ENCODE peak calls at places on chromosome 13, in nine cellular contexts. Z is stomach, I is body of pancreas, E is GM23338, P is epithelial cell of esophagus, T is fibroblast of mammary gland, C is H9, N is B cell, D is IMR-90. G is an unnamed sample.

GRCh38 chr13:57629391-57629804 is 2.1 kb upstream of the PCDH17 start:
- DNase-seq in Z (no peak), I (peak), E (peak), P (no peak), T (no peak), C (no peak), N (no peak), D (no peak), G (no peak)

GRCh38 chr13:66574606-66575005 is 655.5 kb downstream of the PCDH9 start:
- DNase-seq in Z (no peak), I (no peak), E (no peak), P (no peak), T (no peak), C (no peak), N (no peak), D (peak), G (no peak)

GRCh38 chr13:45851171-45851889 is at the start of gene SIAH3:
- DNase-seq in Z (no peak), I (peak), E (peak), P (peak), T (peak), C (peak), N (no peak), D (no peak), G (no peak)

GRCh38 chr13:67421475-67421874 is 191.3 kb upstream of the PCDH9 start:
- DNase-seq in Z (no peak), I (no peak), E (no peak), P (no peak), T (no peak), C (no peak), N (no peak), D (no peak), G (no peak)

GRCh38 chr13:30135351-30135750 is 172.0 kb downstream of the KATNAL1 start:
- DNase-seq in Z (no peak), I (no peak), E (no peak), P (no peak), T (no peak), C (no peak), N (no peak), D (no peak), G (no peak)

GRCh38 chr13:76523740-76524382 is 362.3 kb downstream of the KCTD12 start:
- DNase-seq in Z (no peak), I (no peak), E (no peak), P (no peak), T (no peak), C (no peak), N (no peak), D (no peak), G (peak)

GRCh38 chr13:99686944-99687382 is 185.7 kb downstream of the TM9SF2 start:
- DNase-seq in Z (no peak), I (no peak), E (peak), P (no peak), T (no peak), C (peak), N (no peak), D (no peak), G (no peak)

GRCh38 chr13:93797463-93797862 is 570.9 kb downstream of the GPC6 start:
- DNase-seq in Z (no peak), I (no peak), E (no peak), P (peak), T (peak), C (no peak), N (no peak), D (peak), G (no peak)

GRCh38 chr13:99722931-99723330 is 221.7 kb downstream of the TM9SF2 start:
- DNase-seq in Z (no peak), I (peak), E (no peak), P (no peak), T (no peak), C (no peak), N (no peak), D (no peak), G (no peak)

GRCh38 chr13:48661112-48661511 is 7.4 kb downstream of the CYSLTR2 start:
- DNase-seq in Z (no peak), I (no peak), E (no peak), P (no peak), T (no peak), C (no peak), N (no peak), D (no peak), G (no peak)

GRCh38 chr13:22757530-22758120 is 423.2 kb upstream of the SGCG start:
- DNase-seq in Z (no peak), I (no peak), E (peak), P (peak), T (peak), C (no peak), N (no peak), D (peak), G (no peak)

GRCh38 chr13:52599037-52599852 is 43.0 kb upstream of the HNRNPA1L2 start:
- DNase-seq in Z (no peak), I (no peak), E (no peak), P (peak), T (peak), C (no peak), N (no peak), D (peak), G (no peak)

GRCh38 chr13:100506154-100506553 is 82.4 kb downstream of the GGACT start:
- DNase-seq in Z (no peak), I (no peak), E (no peak), P (no peak), T (no peak), C (no peak), N (no peak), D (no peak), G (peak)

GRCh38 chr13:93038187-93038586 is 188.4 kb upstream of the GPC6 start:
- DNase-seq in Z (no peak), I (no peak), E (no peak), P (no peak), T (no peak), C (no peak), N (no peak), D (no peak), G (no peak)

GRCh38 chr13:44188257-44188656 is 185.4 kb upstream of the SERP2 start:
- DNase-seq in Z (no peak), I (no peak), E (no peak), P (peak), T (peak), C (no peak), N (no peak), D (peak), G (no peak)

GRCh38 chr13:80388506-80388905 is 47.6 kb upstream of the SPRY2 start:
- DNase-seq in Z (no peak), I (no peak), E (no peak), P (no peak), T (no peak), C (no peak), N (no peak), D (no peak), G (no peak)

GRCh38 chr13:76992548-76993001 is 694 bp downstream of the CLN5 start:
- DNase-seq in Z (no peak), I (peak), E (peak), P (peak), T (peak), C (no peak), N (no peak), D (peak), G (no peak)

GRCh38 chr13:83378901-83379300 is 503.4 kb downstream of the SLITRK1 start:
- DNase-seq in Z (no peak), I (no peak), E (no peak), P (peak), T (peak), C (no peak), N (no peak), D (peak), G (no peak)

GRCh38 chr13:24747248-24748151 is 16.5 kb upstream of the RNF17 start:
- DNase-seq in Z (no peak), I (no peak), E (peak), P (peak), T (no peak), C (peak), N (no peak), D (no peak), G (no peak)

GRCh38 chr13:114203536-114203935 is 24.5 kb downstream of the CFAP97D2 start:
- DNase-seq in Z (no peak), I (no peak), E (no peak), P (peak), T (no peak), C (no peak), N (no peak), D (no peak), G (no peak)

GRCh38 chr13:45916036-45916435 is 64.5 kb upstream of the SIAH3 start:
- DNase-seq in Z (no peak), I (no peak), E (no peak), P (no peak), T (no peak), C (no peak), N (no peak), D (no peak), G (no peak)

GRCh38 chr13:78602561-78603239 is 652 bp downstream of the POU4F1 start:
- DNase-seq in Z (no peak), I (no peak), E (peak), P (no peak), T (no peak), C (peak), N (no peak), D (no peak), G (peak)

GRCh38 chr13:110116072-110116487 is 190.9 kb downstream of the COL4A1 start:
- DNase-seq in Z (peak), I (peak), E (peak), P (peak), T (peak), C (peak), N (no peak), D (peak), G (peak)

GRCh38 chr13:87671824-87672603 is 843 bp downstream of the SLITRK5 start:
- DNase-seq in Z (no peak), I (no peak), E (peak), P (no peak), T (no peak), C (peak), N (no peak), D (no peak), G (peak)

GRCh38 chr13:113398963-113399754 is 35.2 kb upstream of the GRTP1 start:
- DNase-seq in Z (no peak), I (no peak), E (no peak), P (no peak), T (no peak), C (peak), N (no peak), D (no peak), G (no peak)

GRCh38 chr13:98752942-98753290 is 444 bp upstream of the SLC15A1 start:
- DNase-seq in Z (no peak), I (no peak), E (no peak), P (no peak), T (no peak), C (no peak), N (no peak), D (no peak), G (no peak)

GRCh38 chr13:83121904-83122303 is 760.4 kb downstream of the SLITRK1 start:
- DNase-seq in Z (no peak), I (no peak), E (no peak), P (no peak), T (peak), C (no peak), N (no peak), D (peak), G (no peak)

GRCh38 chr13:107865643-107866006 is 349.7 kb downstream of the LIG4 start:
- DNase-seq in Z (no peak), I (no peak), E (no peak), P (no peak), T (no peak), C (no peak), N (no peak), D (peak), G (no peak)

GRCh38 chr13:85650613-85651012 is 148.6 kb downstream of the SLITRK6 start:
- DNase-seq in Z (no peak), I (no peak), E (peak), P (peak), T (no peak), C (no peak), N (no peak), D (no peak), G (no peak)

GRCh38 chr13:66415444-66415843 is 814.7 kb downstream of the PCDH9 start:
- DNase-seq in Z (no peak), I (no peak), E (no peak), P (no peak), T (no peak), C (no peak), N (no peak), D (no peak), G (no peak)

GRCh38 chr13:52454459-52454824 is 836 bp upstream of the CKAP2 start:
- DNase-seq in Z (no peak), I (peak), E (peak), P (peak), T (no peak), C (peak), N (peak), D (peak), G (peak)

GRCh38 chr13:24263652-24264051 is 45.7 kb upstream of the C1QTNF9 start:
- DNase-seq in Z (no peak), I (no peak), E (no peak), P (no peak), T (no peak), C (no peak), N (no peak), D (peak), G (no peak)

GRCh38 chr13:66640231-66640630 is 589.9 kb downstream of the PCDH9 start:
- DNase-seq in Z (no peak), I (no peak), E (no peak), P (no peak), T (no peak), C (no peak), N (no peak), D (no peak), G (no peak)

GRCh38 chr13:24737042-24737441 is 26.9 kb upstream of the RNF17 start:
- DNase-seq in Z (no peak), I (no peak), E (peak), P (no peak), T (no peak), C (peak), N (no peak), D (no peak), G (no peak)

GRCh38 chr13:23069571-23069970 is 111.2 kb upstream of the SGCG start:
- DNase-seq in Z (no peak), I (no peak), E (no peak), P (peak), T (peak), C (no peak), N (no peak), D (peak), G (no peak)

GRCh38 chr13:113916330-113916815 is 52.5 kb upstream of the GAS6 start:
- DNase-seq in Z (no peak), I (no peak), E (no peak), P (peak), T (peak), C (peak), N (peak), D (peak), G (no peak)

GRCh38 chr13:110312669-110313031 is 5.6 kb downstream of the COL4A2 start:
- DNase-seq in Z (no peak), I (no peak), E (no peak), P (peak), T (peak), C (peak), N (no peak), D (peak), G (no peak)

GRCh38 chr13:75830842-75831241 is 194.7 kb downstream of the LMO7 start:
- DNase-seq in Z (no peak), I (no peak), E (no peak), P (no peak), T (peak), C (no peak), N (no peak), D (peak), G (no peak)

GRCh38 chr13:59728896-59729545 is 434.7 kb downstream of the DIAPH3 start:
- DNase-seq in Z (no peak), I (no peak), E (no peak), P (no peak), T (no peak), C (no peak), N (no peak), D (no peak), G (no peak)

DNA sequence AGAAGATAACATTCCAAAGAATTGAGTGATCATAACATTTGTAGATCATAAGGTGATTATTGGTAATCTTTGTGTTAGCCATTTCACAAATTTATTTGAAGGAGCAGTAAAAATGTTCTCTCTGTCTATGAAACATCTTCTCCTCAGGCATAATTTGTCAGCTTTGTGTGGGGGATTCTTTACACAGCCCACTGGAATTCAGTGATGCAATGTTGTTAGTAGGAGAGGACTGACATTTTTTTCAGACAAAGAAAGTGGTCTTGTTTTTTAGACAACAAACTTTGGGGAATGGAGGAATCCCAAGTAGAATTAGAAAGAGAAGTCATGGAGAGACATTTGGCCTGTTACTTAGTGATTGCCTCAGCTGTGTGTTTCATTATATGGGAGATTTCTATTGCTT is 100.3 kb downstream of the ITGBL1 start:
- DNase-seq in Z (no peak), I (no peak), E (no peak), P (peak), T (peak), C (no peak), N (no peak), D (peak), G (no peak)
- TF ChIP-seq CTCF in Z (no peak), I (no peak), E (no peak), P (no peak), T (no peak), C (no peak), N (no peak), D (no peak), G (no peak)

GRCh38 chr13:20826301-20826700 is 52.5 kb upstream of the EEF1AKMT1 start:
- DNase-seq in Z (no peak), I (no peak), E (no peak), P (no peak), T (no peak), C (no peak), N (no peak), D (no peak), G (no peak)
- TF ChIP-seq CTCF in Z (no peak), I (no peak), E (no peak), P (no peak), T (no peak), C (no peak), N (no peak), D (no peak), G (no peak)

DNA sequence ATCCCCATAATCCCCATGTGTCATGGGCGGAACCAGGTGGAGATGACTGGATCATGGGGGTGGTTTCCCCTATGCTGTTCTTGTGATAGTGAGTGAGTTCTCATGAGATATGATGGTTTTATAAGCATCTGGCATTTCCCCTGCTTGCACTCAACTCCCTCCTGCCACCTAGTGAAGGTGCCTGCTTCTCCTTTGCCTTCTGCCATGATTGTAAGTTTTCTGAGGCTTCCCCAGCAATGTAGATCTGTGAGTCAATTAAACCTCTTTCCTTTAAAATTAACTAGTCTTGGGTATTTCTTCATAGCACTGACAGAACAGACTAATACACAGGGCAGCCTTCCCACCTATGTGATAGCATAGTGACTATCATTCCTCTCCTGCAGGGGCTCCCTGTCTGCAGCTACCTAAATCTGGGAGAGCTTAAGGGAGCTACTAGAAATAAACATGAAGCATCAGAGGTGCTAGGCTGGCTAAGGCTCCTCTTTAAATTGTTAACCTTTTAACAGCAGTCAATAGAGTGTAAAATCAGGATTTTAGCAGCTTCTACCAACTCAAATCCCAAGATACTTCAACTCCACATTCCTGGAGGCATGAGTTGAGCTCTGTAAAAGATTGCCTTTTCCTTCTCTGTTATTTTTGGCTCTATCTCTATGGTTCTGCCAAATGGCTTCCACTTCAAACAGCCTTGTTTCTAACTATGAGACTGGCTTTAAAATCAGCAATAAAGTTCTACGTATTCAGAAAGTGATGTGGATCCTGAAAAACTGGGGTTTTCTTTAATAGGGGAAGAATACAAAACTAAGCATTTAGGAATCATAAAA is 112.3 kb downstream of the VWA8 start:
- DNase-seq in Z (no peak), I (no peak), E (no peak), P (peak), T (peak), C (no peak), N (no peak), D (peak), G (no peak)
- TF ChIP-seq CTCF in Z (no peak), I (peak), E (peak), P (peak), T (peak), C (peak), N (no peak), D (no peak), G (no peak)

GRCh38 chr13:90867336-90867683 is 480.2 kb upstream of the MIR17HG start:
- DNase-seq in Z (peak), I (peak), E (peak), P (peak), T (peak), C (peak), N (no peak), D (peak), G (peak)
- TF ChIP-seq CTCF in Z (no peak), I (peak), E (peak), P (peak), T (peak), C (peak), N (no peak), D (peak), G (peak)

GRCh38 chr13:40152145-40152544 is 496.7 kb downstream of the COG6 start:
- DNase-seq in Z (no peak), I (no peak), E (no peak), P (peak), T (peak), C (no peak), N (no peak), D (peak), G (no peak)
- TF ChIP-seq CTCF in Z (no peak), I (peak), E (no peak), P (peak), T (peak), C (no peak), N (no peak), D (no peak), G (no peak)

GRCh38 chr13:26786651-26787295 is 26.2 kb upstream of the GPR12 start:
- DNase-seq in Z (no peak), I (no peak), E (no peak), P (no peak), T (no peak), C (no peak), N (no peak), D (no peak), G (no peak)
- TF ChIP-seq CTCF in Z (no peak), I (no peak), E (no peak), P (no peak), T (no peak), C (no peak), N (no peak), D (no peak), G (no peak)

GRCh38 chr13:50512602-50513527 is 330.6 kb downstream of the DLEU7 start:
- DNase-seq in Z (peak), I (peak), E (no peak), P (no peak), T (peak), C (no peak), N (peak), D (peak), G (peak)
- TF ChIP-seq CTCF in Z (no peak), I (peak), E (no peak), P (no peak), T (no peak), C (no peak), N (no peak), D (no peak), G (no peak)

GRCh38 chr13:33017410-33017929 is 1.2 kb downstream of the KL start:
- DNase-seq in Z (peak), I (no peak), E (peak), P (peak), T (peak), C (peak), N (no peak), D (peak), G (peak)

GRCh38 chr13:33015275-33015674 is 948 bp upstream of the KL start:
- DNase-seq in Z (no peak), I (no peak), E (peak), P (no peak), T (no peak), C (no peak), N (no peak), D (no peak), G (peak)

GRCh38 chr13:33018886-33019285 is 2.7 kb downstream of the KL start:
- DNase-seq in Z (no peak), I (no peak), E (no peak), P (no peak), T (no peak), C (no peak), N (no peak), D (no peak), G (peak)

GRCh38 chr13:33015791-33016323 is 366 bp upstream of the KL start:
- DNase-seq in Z (peak), I (peak), E (peak), P (no peak), T (no peak), C (peak), N (no peak), D (no peak), G (peak)

GRCh38 chr13:33016414-33017409 is at the start of gene KL:
- DNase-seq in Z (peak), I (peak), E (peak), P (no peak), T (no peak), C (peak), N (no peak), D (no peak), G (peak)
- TF ChIP-seq CTCF in Z (no peak), I (peak), E (no peak), P (no peak), T (no peak), C (no peak), N (no peak), D (no peak), G (no peak)